ENCODE peak calls at places on chromosomes 4 and X, in nine cellular contexts. P is H9, U is glomerular endothelial cell, I is fibroblast of lung, C is caudate nucleus, D is Calu3, M is Caco-2, O is GM23248, B is left lung. W is an unnamed sample.

GRCh38 chr4:106312997-106313522 is 2.9 kb downstream of the TBCK start:
- DNase-seq in O (no peak), M (peak; percentile 30), D (no peak), P (no peak), I (peak; percentile 24), U (no peak), B (no peak), C (no peak), W (peak; percentile 14)

GRCh38 chrX:13488706-13489105 is 80.7 kb upstream of the EGFL6 start:
- DNase-seq in P (no peak), U (no peak), M (no peak), B (no peak), C (no peak), I (peak; percentile 31), O (peak; percentile 3), D (no peak), W (peak; percentile 46)

GRCh38 chr4:145316961-145317360 is 136.6 kb upstream of the OTUD4 start:
- DNase-seq in D (no peak), O (no peak), P (no peak), U (no peak), C (no peak), B (no peak), I (no peak), M (no peak), W (no peak)

GRCh38 chrX:145654486-145654885 is 163.1 kb upstream of the SLITRK2 start:
- DNase-seq in D (no peak), B (no peak), C (no peak), M (no peak), I (no peak), O (no peak), P (no peak), U (no peak), W (no peak)

GRCh38 chr4:17324431-17324830 is 187.5 kb downstream of the QDPR start:
- DNase-seq in D (peak; percentile 32), M (peak; percentile 16), P (peak; percentile 40), U (no peak), C (no peak), B (no peak), O (peak; percentile 83), I (peak; percentile 59), W (peak; percentile 75)

GRCh38 chr4:21830272-21830671 is 118.3 kb downstream of the KCNIP4 start:
- DNase-seq in D (peak; percentile 16), P (no peak), O (no peak), I (peak; percentile 11), M (no peak), U (no peak), B (no peak), C (no peak), W (no peak)

GRCh38 chr4:150257338-150257737 is 179.1 kb downstream of the DCLK2 start:
- DNase-seq in P (no peak), U (no peak), B (no peak), C (no peak), M (peak; percentile 51), D (no peak), I (no peak), O (no peak), W (no peak)

GRCh38 chr4:72489267-72489666 is 79.8 kb downstream of the ADAMTS3 start:
- DNase-seq in M (no peak), O (peak; percentile 56), U (no peak), P (no peak), C (no peak), I (peak; percentile 47), B (no peak), D (peak; percentile 19), W (peak; percentile 40)

W was measured in EH.